ENCODE peak calls at places on chromosomes 11 and 22, in seven cellular contexts. One of them, this sample, is unnamed.

GRCh38 chr11:12222099-12222751 is 111.8 kb downstream of the MICAL2 start:
- DNase-seq in NCI-H2107: no peak
- DNase-seq in HTR-8/SVneo: no peak
- DNase-seq in NCI-H2029 treated with DMSO at 0.1 percent for 48 hours: no peak
- DNase-seq in amygdala: peak
- DNase-seq in osteocyte: no peak
- DNase-seq in CD8-positive, alpha-beta memory T cell: no peak
- DNase-seq in this sample: no peak

GRCh38 chr11:47269829-47270305 is at the start of gene MADD:
- DNase-seq in NCI-H2029 treated with DMSO at 0.1 percent for 48 hours: peak
- DNase-seq in amygdala: peak
- DNase-seq in NCI-H2107: peak
- DNase-seq in HTR-8/SVneo: peak
- DNase-seq in CD8-positive, alpha-beta memory T cell: peak
- DNase-seq in osteocyte: peak
- DNase-seq in this sample: peak

GRCh38 chr11:16584569-16584968 is 153.9 kb upstream of the C11orf58 start:
- DNase-seq in NCI-H2029 treated with DMSO at 0.1 percent for 48 hours: no peak
- DNase-seq in NCI-H2107: no peak
- DNase-seq in osteocyte: no peak
- DNase-seq in CD8-positive, alpha-beta memory T cell: no peak
- DNase-seq in HTR-8/SVneo: no peak
- DNase-seq in amygdala: no peak
- DNase-seq in this sample: no peak

GRCh38 chr22:47308886-47309285 is 546.4 kb downstream of the TBC1D22A start:
- DNase-seq in NCI-H2107: no peak
- DNase-seq in HTR-8/SVneo: no peak
- DNase-seq in CD8-positive, alpha-beta memory T cell: no peak
- DNase-seq in NCI-H2029 treated with DMSO at 0.1 percent for 48 hours: no peak
- DNase-seq in osteocyte: peak
- DNase-seq in amygdala: no peak
- DNase-seq in this sample: no peak

GRCh38 chr11:58745705-58746364 is 14.1 kb upstream of the GLYAT start:
- DNase-seq in CD8-positive, alpha-beta memory T cell: no peak
- DNase-seq in amygdala: no peak
- DNase-seq in HTR-8/SVneo: no peak
- DNase-seq in NCI-H2107: no peak
- DNase-seq in NCI-H2029 treated with DMSO at 0.1 percent for 48 hours: no peak
- DNase-seq in osteocyte: no peak
- DNase-seq in this sample: no peak

GRCh38 chr22:25404923-25405853 is 159.3 kb upstream of the GRK3 start:
- DNase-seq in osteocyte: no peak
- DNase-seq in NCI-H2107: no peak
- DNase-seq in CD8-positive, alpha-beta memory T cell: peak
- DNase-seq in NCI-H2029 treated with DMSO at 0.1 percent for 48 hours: peak
- DNase-seq in amygdala: peak
- DNase-seq in HTR-8/SVneo: peak
- DNase-seq in this sample: peak

GRCh38 chr11:131845255-131845654 is 474.8 kb downstream of the NTM start:
- DNase-seq in osteocyte: no peak
- DNase-seq in amygdala: no peak
- DNase-seq in NCI-H2107: no peak
- DNase-seq in NCI-H2029 treated with DMSO at 0.1 percent for 48 hours: no peak
- DNase-seq in CD8-positive, alpha-beta memory T cell: no peak
- DNase-seq in HTR-8/SVneo: no peak
- DNase-seq in this sample: no peak

GRCh38 chr11:84543367-84544159 is 1083.6 kb downstream of the DLG2 start:
- DNase-seq in NCI-H2107: no peak
- DNase-seq in osteocyte: no peak
- DNase-seq in NCI-H2029 treated with DMSO at 0.1 percent for 48 hours: no peak
- DNase-seq in amygdala: no peak
- DNase-seq in CD8-positive, alpha-beta memory T cell: no peak
- DNase-seq in HTR-8/SVneo: no peak
- DNase-seq in this sample: no peak

GRCh38 chr11:102120437-102120935 is 10.2 kb downstream of the YAP1 start:
- DNase-seq in osteocyte: no peak
- DNase-seq in NCI-H2107: no peak
- DNase-seq in HTR-8/SVneo: no peak
- DNase-seq in CD8-positive, alpha-beta memory T cell: no peak
- DNase-seq in amygdala: no peak
- DNase-seq in NCI-H2029 treated with DMSO at 0.1 percent for 48 hours: no peak
- DNase-seq in this sample: no peak

GRCh38 chr22:47570851-47571250 is 808.4 kb downstream of the TBC1D22A start:
- DNase-seq in CD8-positive, alpha-beta memory T cell: no peak
- DNase-seq in HTR-8/SVneo: no peak
- DNase-seq in osteocyte: peak
- DNase-seq in NCI-H2107: no peak
- DNase-seq in amygdala: no peak
- DNase-seq in NCI-H2029 treated with DMSO at 0.1 percent for 48 hours: no peak
- DNase-seq in this sample: no peak

GRCh38 chr11:57597971-57598830 is 716 bp downstream of the SERPING1 start:
- DNase-seq in NCI-H2107: no peak
- DNase-seq in osteocyte: no peak
- DNase-seq in CD8-positive, alpha-beta memory T cell: no peak
- DNase-seq in NCI-H2029 treated with DMSO at 0.1 percent for 48 hours: no peak
- DNase-seq in HTR-8/SVneo: no peak
- DNase-seq in amygdala: peak
- DNase-seq in this sample: no peak

GRCh38 chr22:36925388-36926290 is 12.2 kb downstream of the CSF2RB start:
- DNase-seq in amygdala: no peak
- DNase-seq in CD8-positive, alpha-beta memory T cell: no peak
- DNase-seq in osteocyte: no peak
- DNase-seq in NCI-H2107: no peak
- DNase-seq in HTR-8/SVneo: peak
- DNase-seq in NCI-H2029 treated with DMSO at 0.1 percent for 48 hours: no peak
- DNase-seq in this sample: no peak

GRCh38 chr22:50722716-50723428 is 15.1 kb upstream of the ACR start:
- DNase-seq in amygdala: no peak
- DNase-seq in NCI-H2107: no peak
- DNase-seq in CD8-positive, alpha-beta memory T cell: no peak
- DNase-seq in NCI-H2029 treated with DMSO at 0.1 percent for 48 hours: no peak
- DNase-seq in osteocyte: no peak
- DNase-seq in HTR-8/SVneo: no peak
- DNase-seq in this sample: no peak

GRCh38 chr11:44572884-44573283 is 7.4 kb downstream of the CD82 start:
- DNase-seq in NCI-H2107: no peak
- DNase-seq in CD8-positive, alpha-beta memory T cell: no peak
- DNase-seq in osteocyte: no peak
- DNase-seq in amygdala: no peak
- DNase-seq in NCI-H2029 treated with DMSO at 0.1 percent for 48 hours: no peak
- DNase-seq in HTR-8/SVneo: no peak
- DNase-seq in this sample: no peak

GRCh38 chr22:32175751-32176644 is 16.9 kb upstream of the C22orf42 start:
- DNase-seq in NCI-H2029 treated with DMSO at 0.1 percent for 48 hours: no peak
- DNase-seq in CD8-positive, alpha-beta memory T cell: no peak
- DNase-seq in amygdala: no peak
- DNase-seq in NCI-H2107: no peak
- DNase-seq in osteocyte: peak
- DNase-seq in HTR-8/SVneo: no peak
- DNase-seq in this sample: no peak

GRCh38 chr11:3796796-3797328 is 492 bp downstream of the NUP98 start:
- DNase-seq in CD8-positive, alpha-beta memory T cell: no peak
- DNase-seq in amygdala: no peak
- DNase-seq in osteocyte: no peak
- DNase-seq in NCI-H2107: no peak
- DNase-seq in NCI-H2029 treated with DMSO at 0.1 percent for 48 hours: no peak
- DNase-seq in HTR-8/SVneo: peak
- DNase-seq in this sample: no peak

GRCh38 chr11:61684870-61685610 is 4.8 kb downstream of the DAGLA start:
- DNase-seq in HTR-8/SVneo: no peak
- DNase-seq in amygdala: no peak
- DNase-seq in osteocyte: no peak
- DNase-seq in NCI-H2107: no peak
- DNase-seq in NCI-H2029 treated with DMSO at 0.1 percent for 48 hours: no peak
- DNase-seq in CD8-positive, alpha-beta memory T cell: no peak
- DNase-seq in this sample: no peak

GRCh38 chr22:18091916-18092526 is 14.2 kb downstream of the PEX26 start:
- DNase-seq in CD8-positive, alpha-beta memory T cell: peak
- DNase-seq in NCI-H2029 treated with DMSO at 0.1 percent for 48 hours: no peak
- DNase-seq in amygdala: peak
- DNase-seq in HTR-8/SVneo: no peak
- DNase-seq in osteocyte: no peak
- DNase-seq in NCI-H2107: no peak
- DNase-seq in this sample: no peak

GRCh38 chr11:133951484-133952198 is 5.1 kb downstream of the IGSF9B start:
- DNase-seq in CD8-positive, alpha-beta memory T cell: no peak
- DNase-seq in amygdala: no peak
- DNase-seq in osteocyte: no peak
- DNase-seq in HTR-8/SVneo: peak
- DNase-seq in NCI-H2029 treated with DMSO at 0.1 percent for 48 hours: peak
- DNase-seq in NCI-H2107: peak
- DNase-seq in this sample: no peak

GRCh38 chr11:92279056-92279455 is 54.4 kb downstream of the FAT3 start:
- DNase-seq in NCI-H2107: no peak
- DNase-seq in CD8-positive, alpha-beta memory T cell: no peak
- DNase-seq in HTR-8/SVneo: no peak
- DNase-seq in NCI-H2029 treated with DMSO at 0.1 percent for 48 hours: no peak
- DNase-seq in amygdala: no peak
- DNase-seq in osteocyte: no peak
- DNase-seq in this sample: no peak

GRCh38 chr11:69422645-69423044 is 58.8 kb upstream of the LINC01488 start:
- DNase-seq in osteocyte: no peak
- DNase-seq in NCI-H2029 treated with DMSO at 0.1 percent for 48 hours: no peak
- DNase-seq in NCI-H2107: no peak
- DNase-seq in amygdala: no peak
- DNase-seq in CD8-positive, alpha-beta memory T cell: no peak
- DNase-seq in HTR-8/SVneo: no peak
- DNase-seq in this sample: no peak

GRCh38 chr11:2166091-2166851 is 5.3 kb upstream of the INS start:
- DNase-seq in HTR-8/SVneo: no peak
- DNase-seq in osteocyte: no peak
- DNase-seq in CD8-positive, alpha-beta memory T cell: no peak
- DNase-seq in NCI-H2029 treated with DMSO at 0.1 percent for 48 hours: no peak
- DNase-seq in amygdala: no peak
- DNase-seq in NCI-H2107: no peak
- DNase-seq in this sample: peak

GRCh38 chr11:58027341-58027740 is 3.4 kb upstream of the OR6Q1 start:
- DNase-seq in HTR-8/SVneo: no peak
- DNase-seq in NCI-H2107: no peak
- DNase-seq in osteocyte: no peak
- DNase-seq in NCI-H2029 treated with DMSO at 0.1 percent for 48 hours: no peak
- DNase-seq in amygdala: no peak
- DNase-seq in CD8-positive, alpha-beta memory T cell: no peak
- DNase-seq in this sample: no peak

This sample was measured in naive thymus-derived CD4-positive, alpha-beta T cell.